ENCODE peak calls at places on chromosomes 5 and 9, in five cellular contexts. G is AG09309, C is endothelial cell, F is mesothelial cell of epicardium, M is PC-3. Y is an unnamed sample.
A peak's percentile ranks its signal among the peaks of the same experiment; 100 is the strongest.

GRCh38 chr5:14714706-14715105 is 50.2 kb downstream of the OTULIN start:
- DNase-seq in G (no peak), C (no peak), F (no peak), M (peak; percentile 30), Y (no peak)

GRCh38 chr5:180291234-180291940 is 496 bp downstream of the MAPK9 start:
- DNase-seq in G (no peak), C (peak; percentile 44), F (no peak), M (no peak), Y (no peak)

GRCh38 chr9:117414220-117414905 is 494 bp downstream of the ASTN2 start:
- DNase-seq in G (no peak), C (peak; percentile 46), F (no peak), M (no peak), Y (no peak)

GRCh38 chr9:136122425-136123383 is 4.0 kb upstream of the TMEM250 start:
- DNase-seq in G (no peak), C (peak; percentile 79), F (peak; percentile 66), M (peak; percentile 61), Y (no peak)

GRCh38 chr9:88387035-88387732 is 1.1 kb upstream of the SPIN1 start:
- DNase-seq in G (no peak), C (peak; percentile 10), F (no peak), M (peak; percentile 60), Y (no peak)

GRCh38 chr9:135641047-135641446 is 1.7 kb upstream of the GLT6D1 start:
- DNase-seq in G (no peak), C (no peak), F (no peak), M (no peak), Y (no peak)

GRCh38 chr5:150753863-150754262 is 5.0 kb downstream of the DCTN4 start:
- DNase-seq in G (no peak), C (no peak), F (no peak), M (no peak), Y (no peak)

GRCh38 chr5:67038817-67039603 is 157.6 kb downstream of the CD180 start:
- DNase-seq in G (no peak), C (no peak), F (no peak), M (peak; percentile 62), Y (no peak)

GRCh38 chr5:43121565-43122484 is 1.1 kb downstream of the ZNF131 start:
- DNase-seq in G (peak; percentile 8), C (no peak), F (no peak), M (peak; percentile 46), Y (no peak)

GRCh38 chr9:136693490-136694162 is 6.4 kb upstream of the AGPAT2 start:
- DNase-seq in G (no peak), C (no peak), F (no peak), M (peak; percentile 89), Y (no peak)

GRCh38 chr5:117332341-117332740 is 757.7 kb upstream of the SEMA6A start:
- DNase-seq in G (no peak), C (no peak), F (no peak), M (no peak), Y (no peak)

GRCh38 chr5:117326997-117327396 is 752.4 kb upstream of the SEMA6A start:
- DNase-seq in G (no peak), C (no peak), F (no peak), M (no peak), Y (no peak)
- TF ChIP-seq CTCF in G (no peak), C (no peak), F (no peak), M (no peak), Y (no peak)

GRCh38 chr5:1210832-1211251 is 9.4 kb downstream of the SLC6A19 start:
- DNase-seq in G (no peak), C (no peak), F (no peak), M (no peak), Y (peak; percentile 84)

GRCh38 chr5:1213508-1214162 is 11.5 kb upstream of the SLC6A18 start:
- DNase-seq in G (no peak), C (no peak), F (no peak), M (no peak), Y (peak; percentile 92)

GRCh38 chr5:1211701-1212100 is 10.3 kb downstream of the SLC6A19 start:
- DNase-seq in G (no peak), C (no peak), F (no peak), M (no peak), Y (no peak)

GRCh38 chr5:1212881-1213280 is 11.5 kb downstream of the SLC6A19 start:
- DNase-seq in G (no peak), C (no peak), F (no peak), M (no peak), Y (peak; percentile 71)

GRCh38 chr5:1212271-1212670 is 10.9 kb downstream of the SLC6A19 start:
- DNase-seq in G (no peak), C (no peak), F (no peak), M (no peak), Y (peak; percentile 91)
- TF ChIP-seq CTCF in G (no peak), C (no peak), F (no peak), M (no peak), Y (no peak)

GRCh38 chr5:132293992-132294727 is at the start of gene SLC22A4:
- DNase-seq in G (peak; percentile 68), C (peak; percentile 83), F (peak; percentile 85), M (peak; percentile 87), Y (peak; percentile 97)
- TF ChIP-seq CTCF in G (no peak), C (no peak), F (no peak), M (peak; percentile 2), Y (peak; percentile 17)

DNA sequence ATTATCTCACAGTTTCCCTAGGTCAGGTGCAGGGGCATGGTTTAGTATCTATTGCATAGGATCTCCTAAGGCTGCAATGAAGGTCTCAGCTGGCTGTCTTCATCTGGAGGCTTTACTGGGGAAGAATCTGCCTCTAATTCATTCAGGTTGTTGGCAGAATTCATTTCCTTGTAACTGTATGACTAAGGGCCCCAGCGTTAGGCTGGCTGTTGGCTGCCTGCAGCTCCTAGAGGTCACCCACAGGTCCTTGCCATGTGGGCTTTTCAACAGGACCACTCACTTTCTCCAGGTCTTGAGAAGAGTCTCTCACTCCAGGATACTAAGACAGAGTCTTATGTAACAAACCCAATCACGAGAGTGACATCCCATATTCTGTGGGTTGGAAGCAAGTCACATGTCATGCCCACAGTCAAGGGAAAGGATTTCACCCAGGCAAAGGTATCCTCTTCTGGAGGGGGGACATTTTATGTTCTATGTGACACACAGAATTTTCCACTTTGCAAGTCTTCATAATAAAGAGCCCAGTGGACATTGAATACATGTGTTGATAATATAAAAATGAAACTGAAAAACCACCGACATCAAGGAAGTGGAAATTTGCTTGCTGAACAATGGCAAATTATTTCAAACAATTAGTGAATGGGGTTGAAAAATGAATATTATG is 38.2 kb downstream of the HMHB1 start:
- DNase-seq in G (no peak), C (no peak), F (no peak), M (no peak), Y (no peak)
- TF ChIP-seq CTCF in G (no peak), C (no peak), F (no peak), M (no peak), Y (no peak)

GRCh38 chr9:13689925-13690324 is 410.4 kb upstream of the MPDZ start:
- DNase-seq in G (no peak), C (no peak), F (no peak), M (peak; percentile 41), Y (no peak)

GRCh38 chr9:13690595-13690994 is 411.1 kb upstream of the MPDZ start:
- DNase-seq in G (no peak), C (no peak), F (no peak), M (peak; percentile 80), Y (no peak)

GRCh38 chr9:13688223-13688989 is 408.9 kb upstream of the MPDZ start:
- DNase-seq in G (no peak), C (no peak), F (no peak), M (peak; percentile 18), Y (no peak)

DNA sequence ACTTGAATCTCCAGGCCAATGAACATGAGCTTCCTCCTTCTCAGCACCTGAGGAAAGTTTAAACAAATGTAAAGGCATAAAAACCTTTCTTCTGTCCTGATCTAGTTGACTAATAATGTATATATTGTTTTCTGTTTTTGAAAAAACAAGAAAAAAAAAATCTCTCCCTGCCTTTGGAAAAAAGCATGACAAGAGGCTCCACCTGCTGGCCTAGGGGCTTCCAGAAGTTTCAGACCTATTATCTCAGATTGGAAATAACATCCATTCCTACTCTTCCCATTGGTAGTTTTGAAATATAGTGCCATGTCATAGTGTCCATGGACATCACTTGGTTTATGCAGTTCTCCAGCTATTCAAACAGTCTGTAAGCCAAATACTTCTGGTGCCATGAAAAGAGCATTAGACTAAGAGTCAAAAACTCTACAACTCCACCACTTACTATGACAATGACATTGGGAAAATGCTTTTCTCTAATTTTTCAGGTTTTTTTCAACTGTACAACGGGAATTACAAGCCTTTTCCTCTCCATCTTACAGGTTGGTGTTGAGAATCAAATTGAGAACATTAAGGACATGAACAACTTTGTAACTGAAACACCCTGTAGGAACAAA is 409.6 kb upstream of the MPDZ start:
- DNase-seq in G (no peak), C (peak; percentile 27), F (no peak), M (peak; percentile 32), Y (no peak)
- TF ChIP-seq CTCF in G (peak; percentile 12), C (peak; percentile 44), F (no peak), M (peak; percentile 65), Y (peak; percentile 76)

GRCh38 chr9:84782228-84782866 is 112.8 kb downstream of the NTRK2 start:
- DNase-seq in G (no peak), C (no peak), F (no peak), M (no peak), Y (no peak)

GRCh38 chr9:84779892-84780291 is 110.4 kb downstream of the NTRK2 start:
- DNase-seq in G (no peak), C (no peak), F (no peak), M (no peak), Y (no peak)

GRCh38 chr9:84780385-84780784 is 110.9 kb downstream of the NTRK2 start:
- DNase-seq in G (no peak), C (no peak), F (no peak), M (no peak), Y (no peak)

GRCh38 chr9:84778537-84778936 is 109.0 kb downstream of the NTRK2 start:
- DNase-seq in G (no peak), C (no peak), F (no peak), M (no peak), Y (no peak)

DNA sequence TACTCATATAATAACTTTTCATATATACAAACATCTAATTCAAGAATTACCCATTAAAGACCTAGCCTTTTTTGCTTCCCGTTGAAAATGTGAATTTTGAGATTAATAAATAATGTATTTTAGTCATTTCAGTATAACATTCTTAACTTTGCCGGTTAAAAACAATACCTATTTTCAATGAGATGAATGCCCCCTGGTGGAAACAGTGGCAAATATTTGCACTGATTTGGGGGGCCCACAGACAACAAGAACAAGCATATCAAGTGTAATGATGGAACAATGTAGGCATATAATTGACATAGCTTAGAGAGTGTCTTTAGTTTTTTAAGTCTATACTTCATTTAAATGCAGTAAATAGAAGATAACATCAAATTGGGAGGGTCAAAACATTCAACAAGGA is 111.9 kb downstream of the NTRK2 start:
- DNase-seq in G (no peak), C (peak; percentile 35), F (no peak), M (peak; percentile 31), Y (no peak)
- TF ChIP-seq CTCF in G (peak; percentile 36), C (peak; percentile 61), F (peak; percentile 52), M (peak; percentile 56), Y (peak; percentile 77)

Y was measured in chondrocyte.